ENCODE peak calls at places on chromosomes 12 and 14, in four cellular contexts. One of them, this sample, is unnamed.

GRCh38 chr12:109057376-109057775 is 5.0 kb downstream of the USP30 start:
- DNase-seq in ovary: no peak
- DNase-seq in NCI-H1092 treated with DMSO at 0.1 percent for 48 hours: no peak
- DNase-seq in ACHN: no peak
- DNase-seq in this sample: no peak

GRCh38 chr14:54652188-54652889 is 85.4 kb downstream of the SAMD4A start:
- DNase-seq in ovary: peak
- DNase-seq in NCI-H1092 treated with DMSO at 0.1 percent for 48 hours: no peak
- DNase-seq in ACHN: peak
- DNase-seq in this sample: peak

GRCh38 chr12:57983150-57983857 is 41.9 kb downstream of the ATP23 start:
- DNase-seq in ovary: peak
- DNase-seq in NCI-H1092 treated with DMSO at 0.1 percent for 48 hours: peak
- DNase-seq in ACHN: peak
- DNase-seq in this sample: peak

GRCh38 chr12:121668750-121669524 is 517 bp downstream of the MORN3 start:
- DNase-seq in ovary: peak
- DNase-seq in NCI-H1092 treated with DMSO at 0.1 percent for 48 hours: peak
- DNase-seq in ACHN: peak
- DNase-seq in this sample: no peak

GRCh38 chr14:103109789-103110415 is 13.4 kb upstream of the TNFAIP2 start:
- DNase-seq in ovary: no peak
- DNase-seq in NCI-H1092 treated with DMSO at 0.1 percent for 48 hours: no peak
- DNase-seq in ACHN: peak
- DNase-seq in this sample: peak

GRCh38 chr14:59004012-59004411 is 184.5 kb upstream of the DAAM1 start:
- DNase-seq in ovary: no peak
- DNase-seq in NCI-H1092 treated with DMSO at 0.1 percent for 48 hours: no peak
- DNase-seq in ACHN: no peak
- DNase-seq in this sample: no peak

GRCh38 chr12:25151476-25151875 is 43.5 kb downstream of the DNAI7 start:
- DNase-seq in ovary: peak
- DNase-seq in NCI-H1092 treated with DMSO at 0.1 percent for 48 hours: no peak
- DNase-seq in ACHN: peak
- DNase-seq in this sample: peak

GRCh38 chr12:64730585-64730964 is 28.6 kb downstream of the GNS start:
- DNase-seq in ovary: no peak
- DNase-seq in NCI-H1092 treated with DMSO at 0.1 percent for 48 hours: peak
- DNase-seq in ACHN: no peak
- DNase-seq in this sample: no peak

GRCh38 chr12:34033628-34034296 is 11.5 kb downstream of the ALG10 start:
- DNase-seq in ovary: no peak
- DNase-seq in NCI-H1092 treated with DMSO at 0.1 percent for 48 hours: peak
- DNase-seq in ACHN: peak
- DNase-seq in this sample: no peak

GRCh38 chr12:94172031-94172430 is 23.7 kb downstream of the PLXNC1 start:
- DNase-seq in ovary: no peak
- DNase-seq in NCI-H1092 treated with DMSO at 0.1 percent for 48 hours: no peak
- DNase-seq in ACHN: no peak
- DNase-seq in this sample: no peak

GRCh38 chr14:106872619-106873446 is 1346.5 kb downstream of the TMEM121 start:
- DNase-seq in ovary: peak
- DNase-seq in NCI-H1092 treated with DMSO at 0.1 percent for 48 hours: peak
- DNase-seq in ACHN: peak
- DNase-seq in this sample: peak

GRCh38 chr14:72699852-72700257 is 194.0 kb downstream of the DPF3 start:
- DNase-seq in ovary: no peak
- DNase-seq in NCI-H1092 treated with DMSO at 0.1 percent for 48 hours: no peak
- DNase-seq in ACHN: no peak
- DNase-seq in this sample: no peak

GRCh38 chr12:52295663-52296062 is 4.3 kb upstream of the KRT81 start:
- DNase-seq in ovary: no peak
- DNase-seq in NCI-H1092 treated with DMSO at 0.1 percent for 48 hours: no peak
- DNase-seq in ACHN: no peak
- DNase-seq in this sample: no peak

GRCh38 chr14:69863083-69863482 is 16.1 kb upstream of the SMOC1 start:
- DNase-seq in ovary: no peak
- DNase-seq in NCI-H1092 treated with DMSO at 0.1 percent for 48 hours: no peak
- DNase-seq in ACHN: no peak
- DNase-seq in this sample: no peak

GRCh38 chr12:112159146-112159541 is 33.8 kb downstream of the TRAFD1 start:
- DNase-seq in ovary: no peak
- DNase-seq in NCI-H1092 treated with DMSO at 0.1 percent for 48 hours: no peak
- DNase-seq in ACHN: no peak
- DNase-seq in this sample: no peak

GRCh38 chr14:98292191-98292590 is 979.8 kb downstream of the BCL11B start:
- DNase-seq in ovary: no peak
- DNase-seq in NCI-H1092 treated with DMSO at 0.1 percent for 48 hours: no peak
- DNase-seq in ACHN: no peak
- DNase-seq in this sample: no peak

GRCh38 chr14:55052259-55052930 is 948 bp downstream of the MAPK1IP1L start:
- DNase-seq in ovary: no peak
- DNase-seq in NCI-H1092 treated with DMSO at 0.1 percent for 48 hours: peak
- DNase-seq in ACHN: peak
- DNase-seq in this sample: no peak

GRCh38 chr14:42854061-42854460 is 1247.4 kb downstream of the LRFN5 start:
- DNase-seq in ovary: no peak
- DNase-seq in NCI-H1092 treated with DMSO at 0.1 percent for 48 hours: no peak
- DNase-seq in ACHN: no peak
- DNase-seq in this sample: no peak